ENCODE peak calls at places on chromosomes 11 and 22, in nine cellular contexts. One of them, this sample, is unnamed.

GRCh38 chr11:132941024-132941646 is 591.2 kb downstream of the OPCML start:
- DNase-seq in effector CD4-positive, alpha-beta T cell: no peak
- DNase-seq in stimulated activated CD4-positive, alpha-beta T cell treated with anti-CD3 and anti-CD28 coated beads, Interleukin-1b, Interleukin-23, amount 100 ng/mL, for 1 hour: no peak
- DNase-seq in activated T-cell treated with anti-CD3 and anti-CD28 coated beads for 1 hour: no peak
- DNase-seq in CD8-positive, alpha-beta memory T cell: no peak
- DNase-seq in NCI-H2029 treated with DMSO at 0.1 percent for 48 hours: peak; percentile 1
- DNase-seq in mesenchymal stem cell: peak; percentile 39
- DNase-seq in nephron progenitor cell: peak; percentile 48
- DNase-seq in NCI-H345: peak; percentile 39
- DNase-seq in this sample: no peak

GRCh38 chr11:77196961-77197360 is 68.9 kb downstream of the MYO7A start:
- DNase-seq in effector CD4-positive, alpha-beta T cell: no peak
- DNase-seq in stimulated activated CD4-positive, alpha-beta T cell treated with anti-CD3 and anti-CD28 coated beads, Interleukin-1b, Interleukin-23, amount 100 ng/mL, for 1 hour: no peak
- DNase-seq in activated T-cell treated with anti-CD3 and anti-CD28 coated beads for 1 hour: no peak
- DNase-seq in CD8-positive, alpha-beta memory T cell: no peak
- DNase-seq in NCI-H2029 treated with DMSO at 0.1 percent for 48 hours: no peak
- DNase-seq in mesenchymal stem cell: no peak
- DNase-seq in nephron progenitor cell: no peak
- DNase-seq in NCI-H345: no peak
- DNase-seq in this sample: peak; percentile 45

GRCh38 chr11:134741453-134742227 is 329.6 kb upstream of the B3GAT1 start:
- DNase-seq in effector CD4-positive, alpha-beta T cell: no peak
- DNase-seq in stimulated activated CD4-positive, alpha-beta T cell treated with anti-CD3 and anti-CD28 coated beads, Interleukin-1b, Interleukin-23, amount 100 ng/mL, for 1 hour: no peak
- DNase-seq in activated T-cell treated with anti-CD3 and anti-CD28 coated beads for 1 hour: no peak
- DNase-seq in CD8-positive, alpha-beta memory T cell: no peak
- DNase-seq in NCI-H2029 treated with DMSO at 0.1 percent for 48 hours: no peak
- DNase-seq in mesenchymal stem cell: peak; percentile 9
- DNase-seq in nephron progenitor cell: no peak
- DNase-seq in NCI-H345: no peak
- DNase-seq in this sample: no peak

GRCh38 chr11:63670738-63671321 is 346 bp downstream of the ATL3 start:
- DNase-seq in effector CD4-positive, alpha-beta T cell: no peak
- DNase-seq in stimulated activated CD4-positive, alpha-beta T cell treated with anti-CD3 and anti-CD28 coated beads, Interleukin-1b, Interleukin-23, amount 100 ng/mL, for 1 hour: no peak
- DNase-seq in activated T-cell treated with anti-CD3 and anti-CD28 coated beads for 1 hour: peak; percentile 24
- DNase-seq in CD8-positive, alpha-beta memory T cell: peak; percentile 26
- DNase-seq in NCI-H2029 treated with DMSO at 0.1 percent for 48 hours: no peak
- DNase-seq in mesenchymal stem cell: peak; percentile 65
- DNase-seq in nephron progenitor cell: no peak
- DNase-seq in NCI-H345: peak; percentile 36
- DNase-seq in this sample: no peak

GRCh38 chr11:73376803-73377629 is 817 bp downstream of the RELT start:
- DNase-seq in effector CD4-positive, alpha-beta T cell: peak; percentile 48
- DNase-seq in stimulated activated CD4-positive, alpha-beta T cell treated with anti-CD3 and anti-CD28 coated beads, Interleukin-1b, Interleukin-23, amount 100 ng/mL, for 1 hour: peak; percentile 11
- DNase-seq in activated T-cell treated with anti-CD3 and anti-CD28 coated beads for 1 hour: peak; percentile 36
- DNase-seq in CD8-positive, alpha-beta memory T cell: peak; percentile 55
- DNase-seq in NCI-H2029 treated with DMSO at 0.1 percent for 48 hours: peak; percentile 13
- DNase-seq in mesenchymal stem cell: peak; percentile 96
- DNase-seq in nephron progenitor cell: peak; percentile 45
- DNase-seq in NCI-H345: peak; percentile 11
- DNase-seq in this sample: peak; percentile 88

GRCh38 chr22:40668611-40669390 is 10.5 kb upstream of the MCHR1 start:
- DNase-seq in effector CD4-positive, alpha-beta T cell: no peak
- DNase-seq in stimulated activated CD4-positive, alpha-beta T cell treated with anti-CD3 and anti-CD28 coated beads, Interleukin-1b, Interleukin-23, amount 100 ng/mL, for 1 hour: no peak
- DNase-seq in activated T-cell treated with anti-CD3 and anti-CD28 coated beads for 1 hour: no peak
- DNase-seq in CD8-positive, alpha-beta memory T cell: no peak
- DNase-seq in NCI-H2029 treated with DMSO at 0.1 percent for 48 hours: no peak
- DNase-seq in mesenchymal stem cell: peak; percentile 95
- DNase-seq in nephron progenitor cell: no peak
- DNase-seq in NCI-H345: no peak
- DNase-seq in this sample: no peak

GRCh38 chr11:6320411-6321207 is at the start of gene CAVIN3:
- DNase-seq in effector CD4-positive, alpha-beta T cell: no peak
- DNase-seq in stimulated activated CD4-positive, alpha-beta T cell treated with anti-CD3 and anti-CD28 coated beads, Interleukin-1b, Interleukin-23, amount 100 ng/mL, for 1 hour: no peak
- DNase-seq in activated T-cell treated with anti-CD3 and anti-CD28 coated beads for 1 hour: no peak
- DNase-seq in CD8-positive, alpha-beta memory T cell: no peak
- DNase-seq in NCI-H2029 treated with DMSO at 0.1 percent for 48 hours: no peak
- DNase-seq in mesenchymal stem cell: peak; percentile 94
- DNase-seq in nephron progenitor cell: peak; percentile 67
- DNase-seq in NCI-H345: no peak
- DNase-seq in this sample: peak; percentile 94

GRCh38 chr11:102172127-102172848 is 62.0 kb downstream of the YAP1 start:
- DNase-seq in effector CD4-positive, alpha-beta T cell: no peak
- DNase-seq in stimulated activated CD4-positive, alpha-beta T cell treated with anti-CD3 and anti-CD28 coated beads, Interleukin-1b, Interleukin-23, amount 100 ng/mL, for 1 hour: no peak
- DNase-seq in activated T-cell treated with anti-CD3 and anti-CD28 coated beads for 1 hour: no peak
- DNase-seq in CD8-positive, alpha-beta memory T cell: no peak
- DNase-seq in NCI-H2029 treated with DMSO at 0.1 percent for 48 hours: no peak
- DNase-seq in mesenchymal stem cell: peak; percentile 83
- DNase-seq in nephron progenitor cell: no peak
- DNase-seq in NCI-H345: no peak
- DNase-seq in this sample: no peak

GRCh38 chr22:21778705-21779363 is 43.2 kb upstream of the YPEL1 start:
- DNase-seq in effector CD4-positive, alpha-beta T cell: no peak
- DNase-seq in stimulated activated CD4-positive, alpha-beta T cell treated with anti-CD3 and anti-CD28 coated beads, Interleukin-1b, Interleukin-23, amount 100 ng/mL, for 1 hour: no peak
- DNase-seq in activated T-cell treated with anti-CD3 and anti-CD28 coated beads for 1 hour: no peak
- DNase-seq in CD8-positive, alpha-beta memory T cell: no peak
- DNase-seq in NCI-H2029 treated with DMSO at 0.1 percent for 48 hours: no peak
- DNase-seq in mesenchymal stem cell: peak; percentile 83
- DNase-seq in nephron progenitor cell: no peak
- DNase-seq in NCI-H345: no peak
- DNase-seq in this sample: no peak

GRCh38 chr11:56533054-56533740 is 9.9 kb downstream of the OR5M11 start:
- DNase-seq in effector CD4-positive, alpha-beta T cell: no peak
- DNase-seq in stimulated activated CD4-positive, alpha-beta T cell treated with anti-CD3 and anti-CD28 coated beads, Interleukin-1b, Interleukin-23, amount 100 ng/mL, for 1 hour: no peak
- DNase-seq in activated T-cell treated with anti-CD3 and anti-CD28 coated beads for 1 hour: no peak
- DNase-seq in CD8-positive, alpha-beta memory T cell: no peak
- DNase-seq in NCI-H2029 treated with DMSO at 0.1 percent for 48 hours: no peak
- DNase-seq in mesenchymal stem cell: no peak
- DNase-seq in nephron progenitor cell: no peak
- DNase-seq in NCI-H345: no peak
- DNase-seq in this sample: no peak

GRCh38 chr22:31969789-31970489 is 25.6 kb downstream of the YWHAH start:
- DNase-seq in effector CD4-positive, alpha-beta T cell: peak; percentile 47
- DNase-seq in stimulated activated CD4-positive, alpha-beta T cell treated with anti-CD3 and anti-CD28 coated beads, Interleukin-1b, Interleukin-23, amount 100 ng/mL, for 1 hour: peak; percentile 37
- DNase-seq in activated T-cell treated with anti-CD3 and anti-CD28 coated beads for 1 hour: peak; percentile 38
- DNase-seq in CD8-positive, alpha-beta memory T cell: peak; percentile 43
- DNase-seq in NCI-H2029 treated with DMSO at 0.1 percent for 48 hours: peak; percentile 38
- DNase-seq in mesenchymal stem cell: peak; percentile 59
- DNase-seq in nephron progenitor cell: peak; percentile 63
- DNase-seq in NCI-H345: peak; percentile 74
- DNase-seq in this sample: peak; percentile 85